ENCODE peak calls at places on chromosomes 12 and 14, in seven cellular contexts. N, Y, F, M, J, Q and X are unnamed samples. For H3K36me3, the result is how much of the 10 kb centered on the place peaks cover.

GRCh38 chr12:128571906-128572305 is 251.9 kb downstream of the SLC15A4 start:
- DNase-seq in M (no peak), Q (no peak), J (no peak), N (no peak), F (no peak), Y (no peak), X (no peak)

GRCh38 chr12:124621296-124621660 is 53.9 kb upstream of the NCOR2 start:
- DNase-seq in N (no peak), J (no peak), Y (peak), M (no peak), F (no peak), Q (no peak), X (peak)

GRCh38 chr14:36301159-36301558 is 19.3 kb downstream of the MBIP start:
- DNase-seq in Y (peak), N (no peak), F (no peak), M (peak), Q (no peak), J (no peak), X (no peak)

GRCh38 chr12:65646127-65646643 is 178.1 kb upstream of the HMGA2 start:
- DNase-seq in Q (no peak), M (no peak), J (no peak), F (no peak), N (no peak), Y (no peak), X (no peak)

GRCh38 chr12:32126720-32127119 is 20.1 kb downstream of the BICD1 start:
- DNase-seq in Y (no peak), J (no peak), M (no peak), N (no peak), F (no peak), Q (no peak), X (no peak)

GRCh38 chr12:111149299-111149698 is 219.6 kb downstream of the PHETA1 start:
- DNase-seq in J (no peak), Q (no peak), Y (no peak), F (no peak), N (no peak), M (no peak), X (no peak)

GRCh38 chr12:24822121-24822899 is 126.6 kb downstream of the BCAT1 start:
- DNase-seq in Y (no peak), N (no peak), F (no peak), Q (no peak), M (no peak), J (peak), X (no peak)

GRCh38 chr12:29769162-29769820 is 14.5 kb downstream of the TMTC1 start:
- DNase-seq in N (no peak), F (no peak), J (no peak), Y (no peak), M (no peak), Q (no peak), X (no peak)

GRCh38 chr12:49901986-49902385 is 1.7 kb downstream of the FAIM2 start:
- DNase-seq in M (no peak), J (no peak), F (no peak), Q (no peak), N (no peak), Y (no peak), X (no peak)

GRCh38 chr14:53957739-53958138 is 1.1 kb upstream of the BMP4 start:
- DNase-seq in F (no peak), N (no peak), Q (no peak), Y (no peak), J (no peak), M (no peak), X (no peak)

GRCh38 chr12:26523708-26524150 is 309.3 kb downstream of the ITPR2 start:
- DNase-seq in N (peak), F (no peak), M (peak), Q (no peak), Y (peak), J (no peak), X (peak)

GRCh38 chr12:27843714-27844245 is 63.7 kb upstream of the MANSC4 start:
- DNase-seq in M (no peak), F (no peak), Y (no peak), J (no peak), Q (no peak), N (no peak), X (no peak)

GRCh38 chr12:120366341-120366705 is 2.6 kb downstream of the MSI1 start:
- DNase-seq in F (no peak), N (no peak), Q (no peak), Y (no peak), J (no peak), M (no peak), X (no peak)

GRCh38 chr12:120367924-120368788 is 808 bp downstream of the MSI1 start:
- DNase-seq in F (no peak), Y (peak), Q (no peak), N (peak), J (no peak), M (no peak), X (no peak)

GRCh38 chr12:120366884-120367251 is 2.1 kb downstream of the MSI1 start:
- DNase-seq in M (no peak), J (no peak), F (no peak), N (no peak), Y (no peak), Q (no peak), X (no peak)

GRCh38 chr12:120368789-120369475 is at the start of gene MSI1:
- DNase-seq in N (peak), Y (peak), F (no peak), M (no peak), J (no peak), Q (no peak), X (no peak)

DNA sequence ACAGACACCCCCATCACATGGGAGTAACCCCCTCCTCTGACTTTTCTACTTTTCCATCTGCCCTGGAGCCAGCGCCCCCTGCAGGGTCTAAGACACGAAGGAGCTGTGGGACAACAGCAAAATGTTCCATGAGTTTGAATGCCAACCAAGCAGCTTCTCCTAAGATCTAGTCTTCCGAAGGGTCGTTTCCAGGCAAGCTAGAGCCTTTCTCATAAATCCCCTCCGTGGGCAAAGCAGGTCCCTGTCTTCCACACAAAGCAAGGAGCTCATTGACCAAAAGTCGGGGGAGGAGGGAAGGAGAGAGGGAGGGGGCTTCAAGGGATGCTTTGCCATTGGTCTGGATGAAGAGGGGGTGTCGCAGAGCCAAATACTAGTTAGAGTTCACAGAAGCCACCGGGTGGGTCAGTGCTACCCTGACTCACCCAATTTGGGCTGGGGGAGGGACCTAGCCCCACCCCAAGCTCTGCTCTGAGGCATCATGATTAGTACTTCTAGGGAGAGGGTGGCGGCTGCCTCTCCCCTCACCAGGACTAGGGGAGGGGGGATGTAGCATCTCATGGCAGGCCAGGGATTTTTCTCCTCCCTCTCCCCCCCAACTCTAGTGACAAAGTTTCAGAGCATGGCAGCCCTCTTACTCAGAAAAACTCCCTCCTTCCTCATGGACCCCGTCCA is 1.6 kb downstream of the MSI1 start:
- DNase-seq in N (peak), Y (peak), F (no peak), Q (no peak), M (no peak), J (no peak), X (no peak)
- TF ChIP-seq CTCF in N (peak), Y (peak), F (no peak), Q (no peak), M (no peak), J (no peak), X (no peak)

GRCh38 chr12:120766569-120766965 is 40.9 kb downstream of the ACADS start:
- DNase-seq in Y (no peak), J (no peak), F (no peak), Q (no peak), M (no peak), N (no peak), X (no peak)
- H3K36me3 ChIP-seq in Y (under half), J (under half), F (under half), Q (under half), M (under half), N (under half), X (half or more)

DNA sequence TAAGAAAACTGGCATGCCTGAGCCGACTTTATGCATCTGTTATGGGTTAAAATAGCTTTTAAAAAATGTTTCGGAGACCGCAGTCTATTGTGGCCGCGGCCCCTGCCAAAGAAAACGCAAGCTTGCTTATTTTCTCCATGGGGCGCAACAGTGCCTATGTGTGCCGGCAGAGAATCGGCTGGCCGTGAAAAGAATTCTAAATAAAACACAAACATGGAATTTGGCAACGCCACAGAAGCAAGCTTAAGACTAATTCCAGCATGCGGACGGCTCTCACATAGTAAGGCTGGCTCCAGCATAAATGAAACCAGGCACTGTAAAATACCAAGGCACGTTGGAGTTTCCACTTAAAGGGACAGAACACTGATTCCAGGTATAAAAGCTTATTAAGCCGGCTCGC is 56.7 kb downstream of the BCL11B start:
- DNase-seq in F (no peak), Q (no peak), M (no peak), J (no peak), Y (no peak), N (no peak), X (no peak)
- H3K4me3 ChIP-seq in F (no peak), Q (peak), M (no peak), J (no peak), Y (no peak), N (no peak), X (no peak)

GRCh38 chr14:86652512-86652911 is 1122.6 kb downstream of the FLRT2 start:
- DNase-seq in Y (no peak), J (no peak), N (no peak), M (no peak), F (no peak), Q (no peak), X (no peak)

GRCh38 chr14:86654558-86655184 is 1124.7 kb downstream of the FLRT2 start:
- DNase-seq in J (no peak), Q (no peak), M (no peak), Y (peak), F (peak), N (peak), X (peak)
- TF ChIP-seq CTCF in J (peak), Q (no peak), M (peak), Y (peak), F (no peak), N (peak), X (peak)

DNA sequence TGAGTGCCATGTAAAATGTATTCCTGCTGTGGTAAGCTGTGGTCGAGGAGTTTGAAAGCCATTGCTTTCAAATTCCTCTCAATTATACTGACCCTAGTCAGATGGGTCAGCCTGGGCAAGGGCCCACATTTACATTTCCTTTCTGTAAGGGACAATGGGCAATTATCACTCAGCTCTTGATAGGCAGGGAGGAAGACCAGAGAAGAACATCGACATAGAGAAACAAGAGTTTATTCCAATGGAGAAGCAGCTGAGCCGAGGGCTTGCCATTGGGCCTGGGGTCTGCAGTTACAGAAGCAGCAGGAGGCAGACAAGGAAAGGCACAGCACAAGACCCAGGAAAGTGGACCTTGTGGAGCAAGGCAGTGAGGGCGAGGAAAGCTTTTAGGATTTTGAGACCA is 9.7 kb downstream of the NRIP2 start:
- DNase-seq in M (no peak), J (no peak), Y (no peak), F (no peak), Q (no peak), N (no peak), X (no peak)
- H3K36me3 ChIP-seq in M (under half), J (under half), Y (under half), F (under half), Q (half or more), N (under half), X (half or more)

GRCh38 chr12:54370218-54370730 is 6.0 kb upstream of the GPR84 start:
- DNase-seq in Y (peak), N (peak), J (no peak), M (peak), Q (no peak), F (no peak), X (peak)
- H3K4me3 ChIP-seq in Y (no peak), N (peak), J (no peak), M (peak), Q (no peak), F (peak), X (peak)

GRCh38 chr12:6451348-6452244 is at the start of gene TAPBPL:
- DNase-seq in Y (peak), Q (peak), J (peak), F (no peak), N (peak), M (peak), X (peak)
- TF ChIP-seq CTCF in Y (no peak), Q (no peak), J (no peak), F (no peak), N (no peak), M (no peak), X (no peak)